ENCODE peak calls at places on chromosome 5, in seven cellular contexts. One of them, this sample, is unnamed.

GRCh38 chr5:148951612-148952011 is 111.2 kb downstream of the SH3TC2 start:
- DNase-seq in IMR-90: no peak
- DNase-seq in H9: peak
- DNase-seq in trophoblast cell: no peak
- DNase-seq in mesenchymal stem cell: no peak
- DNase-seq in neuronal stem cell: no peak
- DNase-seq in H1: no peak
- DNase-seq in this sample: no peak

GRCh38 chr5:62578540-62578939 is at the start of gene LRRC70:
- DNase-seq in IMR-90: peak
- DNase-seq in H9: no peak
- DNase-seq in trophoblast cell: peak
- DNase-seq in mesenchymal stem cell: peak
- DNase-seq in neuronal stem cell: no peak
- DNase-seq in H1: no peak
- DNase-seq in this sample: peak

GRCh38 chr5:160054047-160054446 is 45.1 kb downstream of the TTC1 start:
- DNase-seq in IMR-90: peak
- DNase-seq in H9: no peak
- DNase-seq in trophoblast cell: no peak
- DNase-seq in mesenchymal stem cell: no peak
- DNase-seq in neuronal stem cell: no peak
- DNase-seq in H1: no peak
- DNase-seq in this sample: no peak

GRCh38 chr5:126454081-126454480 is 30.9 kb downstream of the GRAMD2B start:
- DNase-seq in IMR-90: no peak
- DNase-seq in H9: no peak
- DNase-seq in trophoblast cell: no peak
- DNase-seq in mesenchymal stem cell: no peak
- DNase-seq in neuronal stem cell: no peak
- DNase-seq in H1: no peak
- DNase-seq in this sample: no peak

GRCh38 chr5:96745844-96746531 is 61.8 kb downstream of the ERAP1 start:
- DNase-seq in IMR-90: peak
- DNase-seq in H9: no peak
- DNase-seq in trophoblast cell: no peak
- DNase-seq in mesenchymal stem cell: peak
- DNase-seq in neuronal stem cell: no peak
- DNase-seq in H1: no peak
- DNase-seq in this sample: no peak

GRCh38 chr5:11619339-11620028 is 284.8 kb downstream of the CTNND2 start:
- DNase-seq in IMR-90: no peak
- DNase-seq in H9: no peak
- DNase-seq in trophoblast cell: no peak
- DNase-seq in mesenchymal stem cell: no peak
- DNase-seq in neuronal stem cell: no peak
- DNase-seq in H1: no peak
- DNase-seq in this sample: peak

GRCh38 chr5:29550523-29550922 is 1643.0 kb upstream of the CDH6 start:
- DNase-seq in IMR-90: no peak
- DNase-seq in H9: no peak
- DNase-seq in trophoblast cell: no peak
- DNase-seq in mesenchymal stem cell: no peak
- DNase-seq in neuronal stem cell: no peak
- DNase-seq in H1: no peak
- DNase-seq in this sample: peak

GRCh38 chr5:53114988-53115387 is 5.4 kb upstream of the MOCS2 start:
- DNase-seq in IMR-90: peak
- DNase-seq in H9: no peak
- DNase-seq in trophoblast cell: no peak
- DNase-seq in mesenchymal stem cell: peak
- DNase-seq in neuronal stem cell: no peak
- DNase-seq in H1: no peak
- DNase-seq in this sample: peak

GRCh38 chr5:146825033-146825432 is 53.5 kb downstream of the PPP2R2B start:
- DNase-seq in IMR-90: peak
- DNase-seq in H9: peak
- DNase-seq in trophoblast cell: peak
- DNase-seq in mesenchymal stem cell: peak
- DNase-seq in neuronal stem cell: peak
- DNase-seq in H1: no peak
- DNase-seq in this sample: peak

GRCh38 chr5:115147052-115147451 is 22.7 kb downstream of the TRIM36 start:
- DNase-seq in IMR-90: no peak
- DNase-seq in H9: no peak
- DNase-seq in trophoblast cell: no peak
- DNase-seq in mesenchymal stem cell: peak
- DNase-seq in neuronal stem cell: no peak
- DNase-seq in H1: no peak
- DNase-seq in this sample: no peak

GRCh38 chr5:146365618-146366017 is 27.0 kb downstream of the POU4F3 start:
- DNase-seq in IMR-90: no peak
- DNase-seq in H9: no peak
- DNase-seq in trophoblast cell: no peak
- DNase-seq in mesenchymal stem cell: no peak
- DNase-seq in neuronal stem cell: no peak
- DNase-seq in H1: no peak
- DNase-seq in this sample: peak

GRCh38 chr5:172871982-172872381 is 37.9 kb downstream of the ERGIC1 start:
- DNase-seq in IMR-90: peak
- DNase-seq in H9: no peak
- DNase-seq in trophoblast cell: no peak
- DNase-seq in mesenchymal stem cell: peak
- DNase-seq in neuronal stem cell: no peak
- DNase-seq in H1: no peak
- DNase-seq in this sample: no peak

GRCh38 chr5:67272453-67273130 is 76.0 kb upstream of the CD180 start:
- DNase-seq in IMR-90: no peak
- DNase-seq in H9: no peak
- DNase-seq in trophoblast cell: no peak
- DNase-seq in mesenchymal stem cell: peak
- DNase-seq in neuronal stem cell: no peak
- DNase-seq in H1: no peak
- DNase-seq in this sample: peak

GRCh38 chr5:38121420-38121819 is 136.9 kb upstream of the EGFLAM start:
- DNase-seq in IMR-90: no peak
- DNase-seq in H9: no peak
- DNase-seq in trophoblast cell: no peak
- DNase-seq in mesenchymal stem cell: no peak
- DNase-seq in neuronal stem cell: no peak
- DNase-seq in H1: no peak
- DNase-seq in this sample: no peak

GRCh38 chr5:24225051-24225450 is 419.7 kb downstream of the CDH10 start:
- DNase-seq in IMR-90: no peak
- DNase-seq in H9: no peak
- DNase-seq in trophoblast cell: no peak
- DNase-seq in mesenchymal stem cell: no peak
- DNase-seq in neuronal stem cell: no peak
- DNase-seq in H1: no peak
- DNase-seq in this sample: peak

GRCh38 chr5:378301-378891 is 56.9 kb downstream of the AHRR start:
- DNase-seq in IMR-90: peak
- DNase-seq in H9: peak
- DNase-seq in trophoblast cell: no peak
- DNase-seq in mesenchymal stem cell: peak
- DNase-seq in neuronal stem cell: no peak
- DNase-seq in H1: no peak
- DNase-seq in this sample: no peak

GRCh38 chr5:93887678-93888077 is 146.3 kb upstream of the POU5F2 start:
- DNase-seq in IMR-90: no peak
- DNase-seq in H9: no peak
- DNase-seq in trophoblast cell: no peak
- DNase-seq in mesenchymal stem cell: no peak
- DNase-seq in neuronal stem cell: no peak
- DNase-seq in H1: no peak
- DNase-seq in this sample: no peak

GRCh38 chr5:93886098-93886806 is 144.9 kb upstream of the POU5F2 start:
- DNase-seq in IMR-90: peak
- DNase-seq in H9: no peak
- DNase-seq in trophoblast cell: no peak
- DNase-seq in mesenchymal stem cell: no peak
- DNase-seq in neuronal stem cell: no peak
- DNase-seq in H1: no peak
- DNase-seq in this sample: no peak

GRCh38 chr5:93884254-93884653 is 142.9 kb upstream of the POU5F2 start:
- DNase-seq in IMR-90: no peak
- DNase-seq in H9: no peak
- DNase-seq in trophoblast cell: no peak
- DNase-seq in mesenchymal stem cell: no peak
- DNase-seq in neuronal stem cell: no peak
- DNase-seq in H1: no peak
- DNase-seq in this sample: no peak

GRCh38 chr5:93886917-93887361 is 145.5 kb upstream of the POU5F2 start:
- DNase-seq in IMR-90: peak
- DNase-seq in H9: no peak
- DNase-seq in trophoblast cell: no peak
- DNase-seq in mesenchymal stem cell: peak
- DNase-seq in neuronal stem cell: no peak
- DNase-seq in H1: no peak
- DNase-seq in this sample: no peak

DNA sequence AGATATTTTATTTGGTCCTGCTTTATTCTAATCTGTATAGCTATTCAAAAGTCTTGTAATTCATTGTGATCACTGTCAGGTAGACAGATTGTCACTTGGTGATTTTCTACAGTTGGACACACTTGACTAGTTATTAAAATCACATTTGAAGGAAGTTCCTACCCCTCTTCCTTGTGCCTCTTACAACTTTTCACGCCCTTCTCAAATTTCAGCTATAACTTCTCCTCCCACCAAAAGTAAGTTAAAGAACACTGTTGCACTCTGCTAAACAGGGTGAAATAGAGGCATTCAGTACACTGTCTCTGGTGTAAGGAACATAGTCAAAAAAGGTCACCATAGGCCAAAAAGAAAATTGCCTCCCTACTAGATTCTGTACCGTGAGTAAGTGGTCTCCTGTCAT is 142.1 kb upstream of the POU5F2 start:
- DNase-seq in IMR-90: no peak
- DNase-seq in H9: no peak
- DNase-seq in trophoblast cell: no peak
- DNase-seq in mesenchymal stem cell: no peak
- DNase-seq in neuronal stem cell: no peak
- DNase-seq in H1: no peak
- DNase-seq in this sample: no peak
- H3K4ac ChIP-seq in IMR-90: no peak
- H3K4ac ChIP-seq in H9: no peak
- H3K4ac ChIP-seq in trophoblast cell: no peak
- H3K4ac ChIP-seq in mesenchymal stem cell: no peak
- H3K4ac ChIP-seq in neuronal stem cell: no peak
- H3K4ac ChIP-seq in H1: no peak
- H3K4ac ChIP-seq in this sample: no peak

GRCh38 chr5:74225587-74225986 is 414.9 kb downstream of the ENC1 start:
- DNase-seq in IMR-90: no peak
- DNase-seq in H9: no peak
- DNase-seq in trophoblast cell: no peak
- DNase-seq in mesenchymal stem cell: no peak
- DNase-seq in neuronal stem cell: no peak
- DNase-seq in H1: no peak
- DNase-seq in this sample: no peak
- H4K8ac ChIP-seq in IMR-90: no peak
- H4K8ac ChIP-seq in H9: no peak
- H4K8ac ChIP-seq in trophoblast cell: no peak
- H4K8ac ChIP-seq in mesenchymal stem cell: no peak
- H4K8ac ChIP-seq in neuronal stem cell: no peak
- H4K8ac ChIP-seq in H1: no peak
- H4K8ac ChIP-seq in this sample: no peak

GRCh38 chr5:119321569-119322311 is 34.1 kb upstream of the TNFAIP8 start:
- DNase-seq in IMR-90: no peak
- DNase-seq in H9: no peak
- DNase-seq in trophoblast cell: peak
- DNase-seq in mesenchymal stem cell: no peak
- DNase-seq in neuronal stem cell: no peak
- DNase-seq in H1: no peak
- DNase-seq in this sample: no peak
- H3K4ac ChIP-seq in IMR-90: peak
- H3K4ac ChIP-seq in H9: no peak
- H3K4ac ChIP-seq in trophoblast cell: peak
- H3K4ac ChIP-seq in mesenchymal stem cell: no peak
- H3K4ac ChIP-seq in neuronal stem cell: no peak
- H3K4ac ChIP-seq in H1: no peak
- H3K4ac ChIP-seq in this sample: no peak

GRCh38 chr5:151251621-151252020 is 1.4 kb upstream of the GM2A start:
- DNase-seq in IMR-90: no peak
- DNase-seq in H9: no peak
- DNase-seq in trophoblast cell: no peak
- DNase-seq in mesenchymal stem cell: no peak
- DNase-seq in neuronal stem cell: no peak
- DNase-seq in H1: no peak
- DNase-seq in this sample: no peak

GRCh38 chr5:151251001-151251551 is 1.9 kb upstream of the GM2A start:
- DNase-seq in IMR-90: no peak
- DNase-seq in H9: peak
- DNase-seq in trophoblast cell: no peak
- DNase-seq in mesenchymal stem cell: no peak
- DNase-seq in neuronal stem cell: no peak
- DNase-seq in H1: no peak
- DNase-seq in this sample: peak

GRCh38 chr5:151254533-151254932 is 1.5 kb downstream of the GM2A start:
- DNase-seq in IMR-90: no peak
- DNase-seq in H9: no peak
- DNase-seq in trophoblast cell: no peak
- DNase-seq in mesenchymal stem cell: no peak
- DNase-seq in neuronal stem cell: no peak
- DNase-seq in H1: no peak
- DNase-seq in this sample: no peak

GRCh38 chr5:151253604-151253948 is 591 bp downstream of the GM2A start:
- DNase-seq in IMR-90: no peak
- DNase-seq in H9: no peak
- DNase-seq in trophoblast cell: no peak
- DNase-seq in mesenchymal stem cell: no peak
- DNase-seq in neuronal stem cell: no peak
- DNase-seq in H1: no peak
- DNase-seq in this sample: no peak

DNA sequence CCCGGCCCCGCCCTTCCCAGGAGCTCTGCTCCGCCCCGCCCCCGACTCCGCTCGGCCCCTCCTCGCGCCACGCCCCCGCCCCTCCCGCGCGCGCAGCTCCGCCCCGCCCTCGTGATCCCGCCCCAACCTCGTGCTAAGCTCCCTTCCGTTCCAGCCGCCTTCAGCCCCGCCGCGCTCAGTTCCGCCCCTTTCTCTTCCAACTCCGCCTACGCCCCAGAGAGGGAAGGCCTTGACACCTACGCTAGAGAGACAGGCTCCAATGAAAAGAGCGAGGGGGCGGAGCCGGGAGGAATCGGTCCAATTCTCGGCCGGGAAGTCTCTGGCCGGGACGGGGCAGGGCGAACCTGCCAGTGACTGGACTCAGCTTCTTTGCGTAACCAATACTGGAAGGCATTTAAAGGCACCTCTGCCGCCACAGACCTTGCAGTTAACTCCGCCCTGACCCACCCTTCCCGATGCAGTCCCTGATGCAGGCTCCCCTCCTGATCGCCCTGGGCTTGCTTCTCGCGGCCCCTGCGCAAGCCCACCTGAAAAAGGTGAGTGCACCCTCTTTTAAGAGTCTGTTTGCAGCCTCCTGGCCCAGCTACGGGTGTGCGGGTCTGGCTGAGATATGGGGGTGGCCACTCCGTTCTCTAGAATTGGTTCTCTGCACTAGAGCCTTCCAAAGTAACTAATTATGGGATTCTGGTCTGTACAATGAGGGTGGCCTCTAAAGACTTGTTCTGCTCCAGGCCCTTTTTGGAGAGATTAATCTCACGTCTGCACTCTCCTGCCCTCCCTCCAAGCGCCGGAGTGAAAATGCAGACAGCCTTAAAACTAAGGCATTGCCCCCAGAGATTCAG is at the start of gene GM2A:
- DNase-seq in IMR-90: peak
- DNase-seq in H9: peak
- DNase-seq in trophoblast cell: peak
- DNase-seq in mesenchymal stem cell: peak
- DNase-seq in neuronal stem cell: peak
- DNase-seq in H1: peak
- DNase-seq in this sample: peak
- H4K8ac ChIP-seq in IMR-90: peak
- H4K8ac ChIP-seq in H9: no peak
- H4K8ac ChIP-seq in trophoblast cell: peak
- H4K8ac ChIP-seq in mesenchymal stem cell: peak
- H4K8ac ChIP-seq in neuronal stem cell: no peak
- H4K8ac ChIP-seq in H1: peak
- H4K8ac ChIP-seq in this sample: peak

This sample was measured in mesendoderm.